ENCODE peak calls at places on chromosomes 3 and 15, in seven cellular contexts. W is activated CD4-positive, alpha-beta T cell treated with anti-CD3 and anti-CD28 coated beads, Interleukin-2, amount 50 U/mL, for 1 hour; P is hepatic stellate cell; R is fibroblast of mammary gland; M is spleen; C is GOT3; V is B cell. X is an unnamed sample.

GRCh38 chr15:36185845-36186244 is 393.6 kb upstream of the CDIN1 start:
- DNase-seq in W (no peak), P (no peak), R (no peak), M (no peak), C (no peak), V (no peak), X (no peak)

GRCh38 chr3:64666171-64666581 is 21.6 kb downstream of the ADAMTS9 start:
- DNase-seq in W (no peak), P (no peak), R (no peak), M (no peak), C (no peak), V (no peak), X (no peak)

GRCh38 chr3:65126527-65127440 is 439.0 kb upstream of the ADAMTS9 start:
- DNase-seq in W (no peak), P (no peak), R (peak), M (no peak), C (no peak), V (no peak), X (no peak)

GRCh38 chr15:80567721-80568157 is 127.4 kb upstream of the ABHD17C start:
- DNase-seq in W (no peak), P (peak), R (peak), M (no peak), C (no peak), V (no peak), X (peak)

GRCh38 chr3:178393833-178394232 is 142.4 kb upstream of the KCNMB2 start:
- DNase-seq in W (no peak), P (peak), R (peak), M (no peak), C (no peak), V (no peak), X (no peak)

GRCh38 chr3:67437090-67437489 is 217.3 kb downstream of the SUCLG2 start:
- DNase-seq in W (no peak), P (no peak), R (no peak), M (no peak), C (no peak), V (no peak), X (no peak)

GRCh38 chr3:123027292-123028232 is at the start of gene SEMA5B:
- DNase-seq in W (no peak), P (peak), R (no peak), M (peak), C (no peak), V (peak), X (no peak)

GRCh38 chr15:77026501-77027110 is 31.7 kb downstream of the PSTPIP1 start:
- DNase-seq in W (no peak), P (no peak), R (no peak), M (peak), C (no peak), V (peak), X (no peak)

GRCh38 chr3:166445865-166446264 is 608.6 kb upstream of the BCHE start:
- DNase-seq in W (no peak), P (no peak), R (no peak), M (no peak), C (no peak), V (no peak), X (no peak)

GRCh38 chr15:50971115-50971514 is 62.6 kb downstream of the AP4E1 start:
- DNase-seq in W (no peak), P (no peak), R (no peak), M (no peak), C (no peak), V (no peak), X (no peak)

GRCh38 chr3:161648071-161648470 is 151.5 kb downstream of the OTOL1 start:
- DNase-seq in W (no peak), P (no peak), R (no peak), M (no peak), C (no peak), V (no peak), X (no peak)

GRCh38 chr3:131620977-131621376 is 118.2 kb upstream of the MRPL3 start:
- DNase-seq in W (no peak), P (no peak), R (no peak), M (no peak), C (no peak), V (no peak), X (no peak)

GRCh38 chr15:77031376-77032050 is 36.6 kb downstream of the PSTPIP1 start:
- DNase-seq in W (no peak), P (peak), R (no peak), M (peak), C (no peak), V (peak), X (no peak)

GRCh38 chr3:14132689-14133088 is 7.8 kb downstream of the TMEM43 start:
- DNase-seq in W (no peak), P (no peak), R (no peak), M (no peak), C (no peak), V (no peak), X (no peak)

GRCh38 chr3:4396006-4396405 is 71.1 kb downstream of the SUMF1 start:
- DNase-seq in W (no peak), P (no peak), R (no peak), M (no peak), C (no peak), V (no peak), X (no peak)

GRCh38 chr3:15055019-15055557 is 10.0 kb downstream of the MRPS25 start:
- DNase-seq in W (peak), P (peak), R (peak), M (peak), C (no peak), V (peak), X (no peak)

GRCh38 chr3:106326941-106327765 is 458.3 kb upstream of the CBLB start:
- DNase-seq in W (no peak), P (no peak), R (peak), M (no peak), C (no peak), V (no peak), X (no peak)

GRCh38 chr3:99862208-99862607 is 44.5 kb downstream of the CMSS1 start:
- DNase-seq in W (no peak), P (peak), R (peak), M (no peak), C (no peak), V (no peak), X (peak)

GRCh38 chr3:49276475-49277356 is at the start of gene C3orf62:
- DNase-seq in W (peak), P (peak), R (peak), M (peak), C (peak), V (peak), X (no peak)

GRCh38 chr15:95266481-95267061 is 1035.2 kb downstream of the MCTP2 start:
- DNase-seq in W (no peak), P (no peak), R (peak), M (no peak), C (no peak), V (no peak), X (no peak)